ENCODE peak calls at places on chromosomes 16 and 17, in five cellular contexts. One of them, this sample, is unnamed.
A peak's percentile ranks its signal among the peaks of the same experiment; 100 is the strongest.

GRCh38 chr16:48081656-48082055 is 74.1 kb downstream of the ABCC12 start:
- DNase-seq in stimulated activated CD4-positive, alpha-beta T cell treated with anti-CD3 and anti-CD28 coated beads, TNF-alpha, amount 100 ng/mL, for 24 hours: no peak
- DNase-seq in HS-5: peak; percentile 24
- DNase-seq in C1 segment of cervical spinal cord: no peak
- DNase-seq in astrocyte of the cerebellum: peak; percentile 62
- DNase-seq in this sample: peak; percentile 82

GRCh38 chr17:44353656-44354331 is 8.7 kb downstream of the GRN start:
- DNase-seq in C1 segment of cervical spinal cord: no peak
- DNase-seq in HS-5: no peak
- DNase-seq in stimulated activated CD4-positive, alpha-beta T cell treated with anti-CD3 and anti-CD28 coated beads, TNF-alpha, amount 100 ng/mL, for 24 hours: no peak
- DNase-seq in astrocyte of the cerebellum: no peak
- DNase-seq in this sample: no peak

GRCh38 chr17:40532520-40533253 is 31.3 kb upstream of the TNS4 start:
- DNase-seq in C1 segment of cervical spinal cord: no peak
- DNase-seq in HS-5: no peak
- DNase-seq in astrocyte of the cerebellum: no peak
- DNase-seq in stimulated activated CD4-positive, alpha-beta T cell treated with anti-CD3 and anti-CD28 coated beads, TNF-alpha, amount 100 ng/mL, for 24 hours: no peak
- DNase-seq in this sample: no peak

GRCh38 chr16:86229866-86230656 is 280.3 kb upstream of the FOXF1 start:
- DNase-seq in HS-5: no peak
- DNase-seq in astrocyte of the cerebellum: no peak
- DNase-seq in C1 segment of cervical spinal cord: no peak
- DNase-seq in stimulated activated CD4-positive, alpha-beta T cell treated with anti-CD3 and anti-CD28 coated beads, TNF-alpha, amount 100 ng/mL, for 24 hours: no peak
- DNase-seq in this sample: no peak

GRCh38 chr16:2963611-2964415 is at the start of gene KREMEN2:
- DNase-seq in HS-5: no peak
- DNase-seq in astrocyte of the cerebellum: no peak
- DNase-seq in stimulated activated CD4-positive, alpha-beta T cell treated with anti-CD3 and anti-CD28 coated beads, TNF-alpha, amount 100 ng/mL, for 24 hours: no peak
- DNase-seq in C1 segment of cervical spinal cord: no peak
- DNase-seq in this sample: no peak

GRCh38 chr17:37068266-37068665 is 119.5 kb downstream of the AATF start:
- DNase-seq in astrocyte of the cerebellum: no peak
- DNase-seq in HS-5: no peak
- DNase-seq in C1 segment of cervical spinal cord: no peak
- DNase-seq in stimulated activated CD4-positive, alpha-beta T cell treated with anti-CD3 and anti-CD28 coated beads, TNF-alpha, amount 100 ng/mL, for 24 hours: no peak
- DNase-seq in this sample: no peak

GRCh38 chr17:2542456-2542855 is 30.8 kb upstream of the METTL16 start:
- DNase-seq in C1 segment of cervical spinal cord: no peak
- DNase-seq in astrocyte of the cerebellum: no peak
- DNase-seq in HS-5: no peak
- DNase-seq in stimulated activated CD4-positive, alpha-beta T cell treated with anti-CD3 and anti-CD28 coated beads, TNF-alpha, amount 100 ng/mL, for 24 hours: no peak
- DNase-seq in this sample: no peak

GRCh38 chr17:18004901-18005305 is 32.2 kb downstream of the DRC3 start:
- DNase-seq in C1 segment of cervical spinal cord: no peak
- DNase-seq in astrocyte of the cerebellum: no peak
- DNase-seq in HS-5: no peak
- DNase-seq in stimulated activated CD4-positive, alpha-beta T cell treated with anti-CD3 and anti-CD28 coated beads, TNF-alpha, amount 100 ng/mL, for 24 hours: no peak
- DNase-seq in this sample: no peak

GRCh38 chr17:58300336-58300735 is 19.6 kb upstream of the MPO start:
- DNase-seq in HS-5: no peak
- DNase-seq in astrocyte of the cerebellum: no peak
- DNase-seq in C1 segment of cervical spinal cord: no peak
- DNase-seq in stimulated activated CD4-positive, alpha-beta T cell treated with anti-CD3 and anti-CD28 coated beads, TNF-alpha, amount 100 ng/mL, for 24 hours: no peak
- DNase-seq in this sample: no peak

GRCh38 chr17:76495663-76496400 is 5.4 kb downstream of the RHBDF2 start:
- DNase-seq in C1 segment of cervical spinal cord: peak; percentile 35
- DNase-seq in stimulated activated CD4-positive, alpha-beta T cell treated with anti-CD3 and anti-CD28 coated beads, TNF-alpha, amount 100 ng/mL, for 24 hours: no peak
- DNase-seq in HS-5: no peak
- DNase-seq in astrocyte of the cerebellum: no peak
- DNase-seq in this sample: no peak

GRCh38 chr16:6571044-6571443 is 761.6 kb upstream of the RBFOX1 start:
- DNase-seq in stimulated activated CD4-positive, alpha-beta T cell treated with anti-CD3 and anti-CD28 coated beads, TNF-alpha, amount 100 ng/mL, for 24 hours: no peak
- DNase-seq in astrocyte of the cerebellum: no peak
- DNase-seq in C1 segment of cervical spinal cord: no peak
- DNase-seq in HS-5: no peak
- DNase-seq in this sample: no peak

GRCh38 chr17:10920511-10920910 is 82.6 kb upstream of the PIRT start:
- DNase-seq in C1 segment of cervical spinal cord: no peak
- DNase-seq in HS-5: no peak
- DNase-seq in stimulated activated CD4-positive, alpha-beta T cell treated with anti-CD3 and anti-CD28 coated beads, TNF-alpha, amount 100 ng/mL, for 24 hours: no peak
- DNase-seq in astrocyte of the cerebellum: no peak
- DNase-seq in this sample: no peak

GRCh38 chr16:84561291-84561690 is 56.6 kb downstream of the COTL1 start:
- DNase-seq in stimulated activated CD4-positive, alpha-beta T cell treated with anti-CD3 and anti-CD28 coated beads, TNF-alpha, amount 100 ng/mL, for 24 hours: no peak
- DNase-seq in HS-5: no peak
- DNase-seq in C1 segment of cervical spinal cord: no peak
- DNase-seq in astrocyte of the cerebellum: no peak
- DNase-seq in this sample: no peak

GRCh38 chr17:54172096-54172495 is 349.4 kb downstream of the KIF2B start:
- DNase-seq in stimulated activated CD4-positive, alpha-beta T cell treated with anti-CD3 and anti-CD28 coated beads, TNF-alpha, amount 100 ng/mL, for 24 hours: no peak
- DNase-seq in C1 segment of cervical spinal cord: no peak
- DNase-seq in HS-5: no peak
- DNase-seq in astrocyte of the cerebellum: no peak
- DNase-seq in this sample: no peak

GRCh38 chr16:66936889-66937554 is 1.7 kb downstream of the CES2 start:
- DNase-seq in C1 segment of cervical spinal cord: no peak
- DNase-seq in HS-5: no peak
- DNase-seq in astrocyte of the cerebellum: no peak
- DNase-seq in stimulated activated CD4-positive, alpha-beta T cell treated with anti-CD3 and anti-CD28 coated beads, TNF-alpha, amount 100 ng/mL, for 24 hours: no peak
- DNase-seq in this sample: no peak

GRCh38 chr17:9055281-9055680 is 34.0 kb downstream of the NTN1 start:
- DNase-seq in astrocyte of the cerebellum: no peak
- DNase-seq in HS-5: no peak
- DNase-seq in C1 segment of cervical spinal cord: no peak
- DNase-seq in stimulated activated CD4-positive, alpha-beta T cell treated with anti-CD3 and anti-CD28 coated beads, TNF-alpha, amount 100 ng/mL, for 24 hours: no peak
- DNase-seq in this sample: no peak

GRCh38 chr17:14575349-14575966 is 274.6 kb downstream of the HS3ST3B1 start:
- DNase-seq in astrocyte of the cerebellum: no peak
- DNase-seq in C1 segment of cervical spinal cord: no peak
- DNase-seq in HS-5: no peak
- DNase-seq in stimulated activated CD4-positive, alpha-beta T cell treated with anti-CD3 and anti-CD28 coated beads, TNF-alpha, amount 100 ng/mL, for 24 hours: no peak
- DNase-seq in this sample: no peak

GRCh38 chr17:82205720-82206508 is 6.7 kb downstream of the CCDC57 start:
- DNase-seq in HS-5: peak; percentile 68
- DNase-seq in C1 segment of cervical spinal cord: peak; percentile 56
- DNase-seq in stimulated activated CD4-positive, alpha-beta T cell treated with anti-CD3 and anti-CD28 coated beads, TNF-alpha, amount 100 ng/mL, for 24 hours: peak; percentile 40
- DNase-seq in astrocyte of the cerebellum: peak; percentile 63
- DNase-seq in this sample: peak; percentile 47

GRCh38 chr16:84044108-84044488 is 1.5 kb upstream of the SLC38A8 start:
- DNase-seq in HS-5: no peak
- DNase-seq in astrocyte of the cerebellum: no peak
- DNase-seq in stimulated activated CD4-positive, alpha-beta T cell treated with anti-CD3 and anti-CD28 coated beads, TNF-alpha, amount 100 ng/mL, for 24 hours: no peak
- DNase-seq in C1 segment of cervical spinal cord: no peak
- DNase-seq in this sample: no peak

GRCh38 chr17:6756425-6757012 is 673 bp downstream of the XAF1 start:
- DNase-seq in HS-5: no peak
- DNase-seq in astrocyte of the cerebellum: no peak
- DNase-seq in stimulated activated CD4-positive, alpha-beta T cell treated with anti-CD3 and anti-CD28 coated beads, TNF-alpha, amount 100 ng/mL, for 24 hours: no peak
- DNase-seq in C1 segment of cervical spinal cord: no peak
- DNase-seq in this sample: no peak

GRCh38 chr16:2874584-2875362 is 8.2 kb upstream of the FLYWCH2 start:
- DNase-seq in HS-5: peak; percentile 14
- DNase-seq in stimulated activated CD4-positive, alpha-beta T cell treated with anti-CD3 and anti-CD28 coated beads, TNF-alpha, amount 100 ng/mL, for 24 hours: peak; percentile 45
- DNase-seq in C1 segment of cervical spinal cord: peak; percentile 21
- DNase-seq in astrocyte of the cerebellum: peak; percentile 34
- DNase-seq in this sample: no peak

GRCh38 chr16:22670551-22670970 is 143.4 kb upstream of the HS3ST2 start:
- DNase-seq in stimulated activated CD4-positive, alpha-beta T cell treated with anti-CD3 and anti-CD28 coated beads, TNF-alpha, amount 100 ng/mL, for 24 hours: no peak
- DNase-seq in astrocyte of the cerebellum: no peak
- DNase-seq in C1 segment of cervical spinal cord: no peak
- DNase-seq in HS-5: no peak
- DNase-seq in this sample: no peak

GRCh38 chr16:47732122-47732805 is 271.1 kb downstream of the PHKB start:
- DNase-seq in stimulated activated CD4-positive, alpha-beta T cell treated with anti-CD3 and anti-CD28 coated beads, TNF-alpha, amount 100 ng/mL, for 24 hours: no peak
- DNase-seq in astrocyte of the cerebellum: peak; percentile 74
- DNase-seq in HS-5: peak; percentile 24
- DNase-seq in C1 segment of cervical spinal cord: no peak
- DNase-seq in this sample: peak; percentile 59

GRCh38 chr16:73163238-73163795 is 115.4 kb upstream of the ZFHX3 start:
- DNase-seq in astrocyte of the cerebellum: no peak
- DNase-seq in stimulated activated CD4-positive, alpha-beta T cell treated with anti-CD3 and anti-CD28 coated beads, TNF-alpha, amount 100 ng/mL, for 24 hours: no peak
- DNase-seq in C1 segment of cervical spinal cord: no peak
- DNase-seq in HS-5: no peak
- DNase-seq in this sample: no peak

GRCh38 chr16:49459953-49460735 is 86.5 kb downstream of the C16orf78 start:
- DNase-seq in C1 segment of cervical spinal cord: no peak
- DNase-seq in astrocyte of the cerebellum: no peak
- DNase-seq in stimulated activated CD4-positive, alpha-beta T cell treated with anti-CD3 and anti-CD28 coated beads, TNF-alpha, amount 100 ng/mL, for 24 hours: no peak
- DNase-seq in HS-5: no peak
- DNase-seq in this sample: no peak

GRCh38 chr16:48365030-48365600 is 20.1 kb downstream of the SIAH1 start:
- DNase-seq in astrocyte of the cerebellum: no peak
- DNase-seq in stimulated activated CD4-positive, alpha-beta T cell treated with anti-CD3 and anti-CD28 coated beads, TNF-alpha, amount 100 ng/mL, for 24 hours: no peak
- DNase-seq in HS-5: no peak
- DNase-seq in C1 segment of cervical spinal cord: no peak
- DNase-seq in this sample: no peak

GRCh38 chr17:77857613-77858012 is 100.9 kb upstream of the TNRC6C start:
- DNase-seq in HS-5: no peak
- DNase-seq in astrocyte of the cerebellum: no peak
- DNase-seq in stimulated activated CD4-positive, alpha-beta T cell treated with anti-CD3 and anti-CD28 coated beads, TNF-alpha, amount 100 ng/mL, for 24 hours: no peak
- DNase-seq in C1 segment of cervical spinal cord: no peak
- DNase-seq in this sample: no peak

GRCh38 chr16:70659953-70660671 is 13.8 kb downstream of the IL34 start:
- DNase-seq in astrocyte of the cerebellum: no peak
- DNase-seq in stimulated activated CD4-positive, alpha-beta T cell treated with anti-CD3 and anti-CD28 coated beads, TNF-alpha, amount 100 ng/mL, for 24 hours: no peak
- DNase-seq in C1 segment of cervical spinal cord: no peak
- DNase-seq in HS-5: no peak
- DNase-seq in this sample: no peak

GRCh38 chr16:81442220-81442908 is 2.2 kb upstream of the CMIP start:
- DNase-seq in C1 segment of cervical spinal cord: no peak
- DNase-seq in astrocyte of the cerebellum: no peak
- DNase-seq in stimulated activated CD4-positive, alpha-beta T cell treated with anti-CD3 and anti-CD28 coated beads, TNF-alpha, amount 100 ng/mL, for 24 hours: no peak
- DNase-seq in HS-5: no peak
- DNase-seq in this sample: no peak

This sample was measured in GM04503.